ENCODE peak calls at places on chromosome 16, in five cellular contexts. B is NCI-H774; J is stimulated activated CD4-positive, alpha-beta T cell treated with anti-CD3 and anti-CD28 coated beads, TNF-alpha, amount 100 ng/mL, for 24 hours; V is amygdala; T is activated T-cell treated with anti-CD3 and anti-CD28 coated beads, Interleukin-2, amount 50 U/mL, for 24 hours. C is an unnamed sample.

GRCh38 chr16:88533945-88534641 is 36.1 kb upstream of the ZC3H18 start:
- DNase-seq in T (peak), V (no peak), B (peak), J (peak), C (no peak)

GRCh38 chr16:77059441-77059840 is 131.5 kb upstream of the MON1B start:
- DNase-seq in B (no peak), J (no peak), T (no peak), V (no peak), C (no peak)

GRCh38 chr16:47627056-47627455 is 165.9 kb downstream of the PHKB start:
- DNase-seq in T (no peak), B (no peak), V (no peak), J (no peak), C (no peak)

GRCh38 chr16:84818989-84819643 is 669 bp upstream of the CRISPLD2 start:
- DNase-seq in J (no peak), B (no peak), V (no peak), T (no peak), C (no peak)

GRCh38 chr16:67301080-67301757 is 21.9 kb downstream of the PLEKHG4 start:
- DNase-seq in T (no peak), B (no peak), J (no peak), V (no peak), C (no peak)

GRCh38 chr16:49600541-49600940 is 226.9 kb downstream of the C16orf78 start:
- DNase-seq in J (no peak), B (no peak), V (no peak), T (no peak), C (no peak)

GRCh38 chr16:58324792-58325191 is 30.0 kb upstream of the PRSS54 start:
- DNase-seq in J (no peak), B (no peak), V (no peak), T (no peak), C (no peak)

GRCh38 chr16:4293822-4294457 is 21.1 kb upstream of the TFAP4 start:
- DNase-seq in V (no peak), J (no peak), B (peak), T (no peak), C (peak)

GRCh38 chr16:86306811-86307517 is 203.4 kb upstream of the FOXF1 start:
- DNase-seq in V (no peak), B (no peak), J (no peak), T (no peak), C (no peak)

GRCh38 chr16:48272837-48273421 is 25.6 kb upstream of the ABCC11 start:
- DNase-seq in V (no peak), J (no peak), B (no peak), T (no peak), C (no peak)

GRCh38 chr16:50467943-50468748 is 80.0 kb upstream of the NKD1 start:
- DNase-seq in T (peak), V (no peak), J (no peak), B (peak), C (peak)

GRCh38 chr16:67720236-67720635 is 1.1 kb upstream of the GFOD2 start:
- DNase-seq in J (no peak), T (no peak), B (no peak), V (no peak), C (no peak)

GRCh38 chr16:88602091-88602490 is 31.9 kb downstream of the ZC3H18 start:
- DNase-seq in T (no peak), J (no peak), B (no peak), V (no peak), C (no peak)

GRCh38 chr16:48430890-48431289 is 45.7 kb upstream of the SIAH1 start:
- DNase-seq in J (no peak), B (no peak), T (no peak), V (no peak), C (no peak)

GRCh38 chr16:56892705-56893104 is 27.7 kb downstream of the SLC12A3 start:
- DNase-seq in T (no peak), J (no peak), V (no peak), B (no peak), C (no peak)

GRCh38 chr16:54244061-54244886 is 42.3 kb downstream of the IRX3 start:
- DNase-seq in T (no peak), V (no peak), J (no peak), B (no peak), C (no peak)

GRCh38 chr16:54165912-54166265 is 120.7 kb downstream of the IRX3 start:
- DNase-seq in B (no peak), T (no peak), J (no peak), V (no peak), C (no peak)

GRCh38 chr16:87830673-87831420 is 38.5 kb downstream of the SLC7A5 start:
- DNase-seq in V (no peak), B (no peak), J (no peak), T (no peak), C (no peak)

GRCh38 chr16:68999114-68999513 is 106.3 kb upstream of the HAS3 start:
- DNase-seq in B (no peak), V (no peak), J (no peak), T (no peak), C (no peak)

GRCh38 chr16:27828671-27829070 is 234.8 kb downstream of the GSG1L start:
- DNase-seq in B (no peak), J (no peak), V (no peak), T (no peak), C (no peak)

GRCh38 chr16:60329110-60329509 is 1595.0 kb upstream of the GOT2 start:
- DNase-seq in J (no peak), B (no peak), T (no peak), V (no peak), C (no peak)

GRCh38 chr16:16148755-16149154 is 74.5 kb downstream of the ABCC6 start:
- DNase-seq in B (no peak), T (no peak), V (no peak), J (no peak), C (no peak)

GRCh38 chr16:9050102-9050830 is 41.2 kb upstream of the HAPSTR1 start:
- DNase-seq in B (no peak), J (no peak), T (no peak), V (no peak), C (no peak)

GRCh38 chr16:56038564-56039098 is 152.7 kb upstream of the GNAO1 start:
- DNase-seq in T (no peak), J (no peak), V (no peak), B (no peak), C (no peak)

GRCh38 chr16:85157813-85158701 is 45.8 kb upstream of the CIBAR2 start:
- DNase-seq in V (no peak), B (no peak), J (no peak), T (peak), C (no peak)

GRCh38 chr16:10609410-10609774 is 29.0 kb upstream of the EMP2 start:
- DNase-seq in T (no peak), B (no peak), J (no peak), V (no peak), C (no peak)

GRCh38 chr16:85535352-85536072 is 77.6 kb upstream of the GSE1 start:
- DNase-seq in T (no peak), B (no peak), J (no peak), V (no peak), C (no peak)

GRCh38 chr16:28261916-28262315 is 30.4 kb upstream of the SBK1 start:
- DNase-seq in B (no peak), J (no peak), V (no peak), T (no peak), C (no peak)

GRCh38 chr16:3577302-3577752 is at the start of gene NLRC3:
- DNase-seq in T (peak), V (no peak), B (no peak), J (no peak), C (no peak)

GRCh38 chr16:51636913-51637743 is 486.1 kb upstream of the SALL1 start:
- DNase-seq in B (no peak), V (no peak), T (no peak), J (no peak), C (no peak)

GRCh38 chr16:88616320-88616719 is 22.1 kb upstream of the IL17C start:
- DNase-seq in B (no peak), V (no peak), J (no peak), T (no peak), C (no peak)

GRCh38 chr16:86739178-86739577 is 160.8 kb downstream of the FOXL1 start:
- DNase-seq in V (no peak), J (no peak), B (no peak), T (no peak), C (no peak)

GRCh38 chr16:53043986-53044571 is 8.6 kb downstream of the CHD9NB start:
- DNase-seq in J (no peak), B (no peak), T (no peak), V (no peak), C (no peak)

GRCh38 chr16:1707193-1707790 is 1.3 kb downstream of the MAPK8IP3 start:
- DNase-seq in V (no peak), T (no peak), B (no peak), J (no peak), C (no peak)

GRCh38 chr16:11151156-11151904 is 104.7 kb downstream of the SOCS1 start:
- DNase-seq in B (no peak), V (no peak), T (no peak), J (no peak), C (no peak)

GRCh38 chr16:18984425-18985005 is 781 bp downstream of the TMC7 start:
- DNase-seq in B (no peak), J (no peak), V (no peak), T (no peak), C (no peak)

GRCh38 chr16:51767564-51767963 is 616.5 kb upstream of the SALL1 start:
- DNase-seq in T (no peak), V (no peak), J (no peak), B (no peak), C (no peak)

GRCh38 chr16:87297918-87298631 is 19.1 kb downstream of the C16orf95 start:
- DNase-seq in T (peak), B (no peak), V (no peak), J (no peak), C (peak)

GRCh38 chr16:87541004-87541881 is 48.4 kb upstream of the ZCCHC14 start:
- DNase-seq in V (no peak), B (no peak), T (no peak), J (no peak), C (no peak)